ENCODE peak calls at places on chromosome 11, in five cellular contexts. B, X, A, L and S are unnamed samples.

GRCh38 chr11:12019337-12019736 is 10.9 kb upstream of the DKK3 start:
- DNase-seq in B (no peak), X (no peak), A (peak; percentile 15), L (no peak), S (no peak)

GRCh38 chr11:19111809-19112208 is 5.2 kb upstream of the ZDHHC13 start:
- DNase-seq in B (no peak), X (no peak), A (no peak), L (no peak), S (no peak)

GRCh38 chr11:76266269-76266668 is 60.0 kb upstream of the WNT11 start:
- DNase-seq in B (no peak), X (peak; percentile 73), A (no peak), L (no peak), S (no peak)

GRCh38 chr11:95891423-95892177 is 32.3 kb downstream of the MTMR2 start:
- DNase-seq in B (no peak), X (no peak), A (no peak), L (no peak), S (no peak)

GRCh38 chr11:17781221-17781620 is 46.6 kb downstream of the KCNC1 start:
- DNase-seq in B (no peak), X (peak; percentile 24), A (no peak), L (no peak), S (peak; percentile 57)

GRCh38 chr11:77411238-77411637 is 62.7 kb downstream of the PAK1 start:
- DNase-seq in B (peak; percentile 14), X (peak; percentile 26), A (no peak), L (no peak), S (peak; percentile 61)

GRCh38 chr11:120807414-120808150 is 216.3 kb upstream of the TBCEL start:
- DNase-seq in B (no peak), X (no peak), A (no peak), L (no peak), S (no peak)

GRCh38 chr11:61138940-61139339 is 22.3 kb downstream of the VPS37C start:
- DNase-seq in B (no peak), X (no peak), A (no peak), L (no peak), S (no peak)

GRCh38 chr11:72069787-72070251 is 10.5 kb downstream of the NUMA1 start:
- DNase-seq in B (no peak), X (peak; percentile 84), A (no peak), L (no peak), S (peak; percentile 26)

GRCh38 chr11:60634151-60634550 is 65.3 kb upstream of the MS4A8 start:
- DNase-seq in B (no peak), X (no peak), A (no peak), L (no peak), S (no peak)

GRCh38 chr11:31808721-31809542 is 2.2 kb downstream of the PAX6 start:
- DNase-seq in B (no peak), X (no peak), A (no peak), L (no peak), S (peak; percentile 0)

GRCh38 chr11:38282718-38283117 is 1684.7 kb upstream of the RAG2 start:
- DNase-seq in B (no peak), X (no peak), A (no peak), L (no peak), S (no peak)

GRCh38 chr11:125428486-125429173 is 67.4 kb downstream of the FEZ1 start:
- DNase-seq in B (no peak), X (no peak), A (no peak), L (no peak), S (no peak)

GRCh38 chr11:78350101-78350645 is 67.4 kb downstream of the GAB2 start:
- DNase-seq in B (no peak), X (no peak), A (no peak), L (peak; percentile 17), S (no peak)

GRCh38 chr11:61158691-61159381 is 2.4 kb downstream of the VPS37C start:
- DNase-seq in B (no peak), X (no peak), A (no peak), L (no peak), S (no peak)

GRCh38 chr11:38446336-38446735 is 1848.3 kb upstream of the RAG2 start:
- DNase-seq in B (no peak), X (no peak), A (no peak), L (no peak), S (no peak)